ENCODE peak calls at places on chromosome 2, in five cellular contexts. J, G, M, P and H are unnamed samples.
A peak's percentile ranks its signal among the peaks of the same experiment; 100 is the strongest.

GRCh38 chr2:163428187-163428586 is 307.6 kb downstream of the FIGN start:
- DNase-seq in J (no peak), M (no peak), G (no peak), P (no peak), H (no peak)

GRCh38 chr2:42849311-42849710 is 56.9 kb upstream of the HAAO start:
- DNase-seq in G (no peak), P (no peak), M (no peak), J (no peak), H (no peak)

GRCh38 chr2:238895361-238895882 is 47.5 kb downstream of the TWIST2 start:
- DNase-seq in M (no peak), J (no peak), P (no peak), G (no peak), H (no peak)

GRCh38 chr2:38130877-38131276 is 54.9 kb upstream of the CYP1B1 start:
- DNase-seq in J (no peak), M (no peak), P (no peak), G (no peak), H (no peak)

GRCh38 chr2:204776781-204777559 is 231.7 kb downstream of the PARD3B start:
- DNase-seq in G (no peak), M (no peak), J (no peak), P (no peak), H (no peak)

GRCh38 chr2:23794234-23794633 is 132.7 kb downstream of the ATAD2B start:
- DNase-seq in P (no peak), M (no peak), J (no peak), G (no peak), H (no peak)

GRCh38 chr2:25323042-25323514 is 18.6 kb downstream of the DNMT3A start:
- DNase-seq in G (no peak), P (peak; percentile 11), M (peak; percentile 29), J (no peak), H (no peak)

GRCh38 chr2:37664190-37664751 is 7.2 kb downstream of the CDC42EP3 start:
- DNase-seq in J (no peak), M (no peak), P (no peak), G (no peak), H (no peak)

GRCh38 chr2:189836644-189837043 is 52.4 kb downstream of the PMS1 start:
- DNase-seq in J (peak; percentile 86), P (no peak), G (peak; percentile 5), M (no peak), H (no peak)

GRCh38 chr2:72810165-72810564 is 15.7 kb downstream of the EXOC6B start:
- DNase-seq in J (no peak), M (no peak), G (no peak), P (no peak), H (no peak)

GRCh38 chr2:98479959-98480524 is 35.4 kb downstream of the INPP4A start:
- DNase-seq in M (no peak), P (peak; percentile 81), J (no peak), G (peak; percentile 93), H (no peak)

GRCh38 chr2:104857262-104858221 is 3.6 kb downstream of the POU3F3 start:
- DNase-seq in P (no peak), M (no peak), J (no peak), G (no peak), H (no peak)

GRCh38 chr2:120511546-120512320 is 165.8 kb downstream of the INHBB start:
- DNase-seq in M (no peak), P (no peak), J (no peak), G (no peak), H (no peak)

GRCh38 chr2:131040661-131041401 is 52.4 kb downstream of the FAM168B start:
- DNase-seq in M (no peak), G (no peak), P (no peak), J (no peak), H (no peak)
- TF ChIP-seq CTCF in M (no peak), G (no peak), P (no peak), J (no peak), H (no peak)

GRCh38 chr2:160428425-160428763 is 65.2 kb downstream of the RBMS1 start:
- DNase-seq in P (no peak), J (no peak), G (no peak), M (no peak), H (no peak)

GRCh38 chr2:160431441-160431840 is 62.2 kb downstream of the RBMS1 start:
- DNase-seq in G (no peak), P (no peak), M (no peak), J (no peak), H (no peak)

GRCh38 chr2:160429248-160430000 is 64.2 kb downstream of the RBMS1 start:
- DNase-seq in P (no peak), J (no peak), M (no peak), G (no peak), H (no peak)

GRCh38 chr2:160427629-160428424 is 65.8 kb downstream of the RBMS1 start:
- DNase-seq in P (no peak), J (peak; percentile 76), M (peak; percentile 38), G (no peak), H (peak; percentile 35)

GRCh38 chr2:160430001-160430344 is 63.6 kb downstream of the RBMS1 start:
- DNase-seq in M (no peak), J (no peak), G (no peak), P (no peak), H (no peak)
- TF ChIP-seq CTCF in M (no peak), J (no peak), G (no peak), P (no peak), H (no peak)

DNA sequence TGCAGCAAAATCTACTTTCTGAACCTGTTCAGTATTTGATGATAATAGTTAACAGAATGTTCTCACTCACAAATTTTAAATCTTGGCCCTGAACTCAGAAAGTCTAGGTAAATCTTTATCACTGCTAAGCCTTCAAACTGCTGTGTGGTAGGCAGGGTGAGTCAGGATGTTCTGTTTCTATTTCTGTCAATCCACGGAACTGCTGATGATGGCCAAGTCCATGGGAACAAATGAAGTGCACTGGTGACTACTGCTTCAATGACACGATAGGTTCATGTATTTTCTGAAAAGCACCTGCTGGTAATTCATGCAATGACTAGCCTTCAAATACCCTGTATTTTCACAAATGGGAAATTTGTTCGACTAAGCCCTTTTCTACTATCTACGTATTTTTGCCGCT is 14.2 kb downstream of the NIFK start:
- DNase-seq in P (peak; percentile 42), J (peak; percentile 28), G (peak; percentile 68), M (no peak), H (no peak)
- TF ChIP-seq CTCF in P (no peak), J (no peak), G (no peak), M (no peak), H (no peak)

GRCh38 chr2:160920791-160921303 is 239.4 kb upstream of the TANK start:
- DNase-seq in P (no peak), M (no peak), J (peak; percentile 99), G (no peak), H (no peak)
- TF ChIP-seq CTCF in P (no peak), M (no peak), J (no peak), G (no peak), H (no peak)

GRCh38 chr2:60503923-60504514 is 49.4 kb downstream of the BCL11A start:
- DNase-seq in J (no peak), M (no peak), P (no peak), G (no peak), H (no peak)
- TF ChIP-seq CTCF in J (peak; percentile 36), M (no peak), P (no peak), G (no peak), H (no peak)

GRCh38 chr2:158745866-158746382 is 49.2 kb upstream of the DAPL1 start:
- DNase-seq in G (no peak), M (no peak), P (no peak), J (no peak), H (no peak)
- TF ChIP-seq CTCF in G (peak; percentile 27), M (no peak), P (no peak), J (no peak), H (no peak)

GRCh38 chr2:26727641-26728561 is 35.4 kb downstream of the KCNK3 start:
- DNase-seq in P (peak; percentile 24), G (no peak), M (peak; percentile 5), J (no peak), H (no peak)
- TF ChIP-seq CTCF in P (no peak), G (no peak), M (no peak), J (peak; percentile 28), H (peak; percentile 17)

GRCh38 chr2:9558948-9559381 is 3.3 kb upstream of the ADAM17 start:
- DNase-seq in J (peak; percentile 93), P (no peak), G (peak; percentile 64), M (no peak), H (no peak)

GRCh38 chr2:9552491-9553178 is 3.0 kb downstream of the ADAM17 start:
- DNase-seq in P (no peak), M (no peak), J (peak; percentile 61), G (peak; percentile 66), H (no peak)

GRCh38 chr2:9556121-9556869 is 665 bp upstream of the ADAM17 start:
- DNase-seq in P (no peak), M (no peak), G (peak; percentile 14), J (no peak), H (no peak)

GRCh38 chr2:9554841-9555337 is 741 bp downstream of the ADAM17 start:
- DNase-seq in M (peak; percentile 3), G (no peak), J (peak; percentile 62), P (peak; percentile 35), H (peak; percentile 21)

GRCh38 chr2:9555338-9556120 is at the start of gene ADAM17:
- DNase-seq in J (peak; percentile 85), P (peak; percentile 97), G (peak; percentile 88), M (peak; percentile 80), H (peak; percentile 88)
- TF ChIP-seq CTCF in J (peak; percentile 56), P (peak; percentile 25), G (peak; percentile 39), M (no peak), H (peak; percentile 27)

GRCh38 chr2:207352978-207353377 is 176.8 kb upstream of the CREB1 start:
- DNase-seq in M (peak; percentile 3), G (no peak), J (no peak), P (peak; percentile 13), H (no peak)
- TF ChIP-seq CTCF in M (no peak), G (no peak), J (peak; percentile 24), P (no peak), H (no peak)

GRCh38 chr2:50606860-50607259 is 425.1 kb downstream of the NRXN1 start:
- DNase-seq in J (no peak), M (no peak), G (no peak), P (no peak), H (no peak)
- TF ChIP-seq CTCF in J (no peak), M (no peak), G (no peak), P (no peak), H (no peak)